ENCODE peak calls at places on chromosome 19, in eight cellular contexts. I is heart right ventricle; Y is K562; L is Panc1; C is left lung; O is left lobe of liver; R is activated CD8-positive, alpha-beta memory T cell treated with anti-CD3 and anti-CD28 coated beads, Interleukin-2, amount 10 ng/mL, durations not matched to agents 7 days and 5 days; A is pancreas. U is an unnamed sample.

GRCh38 chr19:10219678-10220077 is 11.5 kb downstream of the S1PR2 start:
- ATAC-seq in I (no peak), Y (peak), L (peak), C (peak), O (peak), R (peak), A (no peak), U (peak)

GRCh38 chr19:57192993-57193392 is 1.7 kb downstream of the ZNF264 start:
- ATAC-seq in I (no peak), Y (no peak), L (no peak), C (no peak), O (no peak), R (no peak), A (no peak), U (no peak)

GRCh38 chr19:45564131-45564780 is 20.3 kb downstream of the OPA3 start:
- ATAC-seq in I (no peak), Y (no peak), L (no peak), C (no peak), O (no peak), R (no peak), A (no peak), U (no peak)

GRCh38 chr19:13763300-13763699 is 1.0 kb upstream of the MRI1 start:
- ATAC-seq in I (no peak), Y (no peak), L (no peak), C (no peak), O (no peak), R (no peak), A (no peak), U (no peak)

GRCh38 chr19:30163663-30164062 is 208.5 kb upstream of the ZNF536 start:
- ATAC-seq in I (peak), Y (no peak), L (no peak), C (no peak), O (no peak), R (no peak), A (no peak), U (no peak)

GRCh38 chr19:40461669-40462221 is 3.8 kb downstream of the BLVRB start:
- ATAC-seq in I (no peak), Y (no peak), L (no peak), C (no peak), O (peak), R (no peak), A (no peak), U (no peak)

GRCh38 chr19:44107751-44108150 is 5.4 kb upstream of the ZNF225 start:
- ATAC-seq in I (no peak), Y (no peak), L (no peak), C (no peak), O (no peak), R (no peak), A (no peak), U (no peak)

GRCh38 chr19:57829316-57829715 is 783 bp upstream of the ZNF587B start:
- ATAC-seq in I (no peak), Y (no peak), L (no peak), C (no peak), O (no peak), R (no peak), A (no peak), U (no peak)

GRCh38 chr19:42573642-42574041 is 21.1 kb downstream of the CEACAM8 start:
- ATAC-seq in I (no peak), Y (no peak), L (no peak), C (no peak), O (no peak), R (no peak), A (no peak), U (no peak)

GRCh38 chr19:440391-441212 is 20.2 kb downstream of the SHC2 start:
- ATAC-seq in I (no peak), Y (no peak), L (no peak), C (no peak), O (no peak), R (no peak), A (no peak), U (no peak)

GRCh38 chr19:2249880-2250764 is 999 bp downstream of the AMH start:
- ATAC-seq in I (no peak), Y (peak), L (peak), C (no peak), O (peak), R (peak), A (no peak), U (peak)

GRCh38 chr19:6392219-6393073 is 518 bp downstream of the GTF2F1 start:
- ATAC-seq in I (no peak), Y (peak), L (no peak), C (no peak), O (no peak), R (peak), A (no peak), U (peak)

GRCh38 chr19:55373993-55374757 is 2.5 kb upstream of the TMEM190 start:
- ATAC-seq in I (no peak), Y (peak), L (peak), C (no peak), O (no peak), R (no peak), A (peak), U (no peak)

GRCh38 chr19:868458-869244 is 9.2 kb downstream of the CFD start:
- ATAC-seq in I (peak), Y (no peak), L (no peak), C (no peak), O (no peak), R (no peak), A (no peak), U (no peak)

GRCh38 chr19:4504874-4505569 is 13.3 kb downstream of the PLIN4 start:
- ATAC-seq in I (peak), Y (no peak), L (no peak), C (no peak), O (peak), R (no peak), A (no peak), U (no peak)

GRCh38 chr19:34999498-35000337 is at the start of gene GRAMD1A:
- ATAC-seq in I (peak), Y (peak), L (peak), C (peak), O (peak), R (peak), A (peak), U (peak)

GRCh38 chr19:42184401-42184861 is 33.0 kb downstream of the DEDD2 start:
- ATAC-seq in I (peak), Y (peak), L (peak), C (peak), O (peak), R (peak), A (peak), U (peak)

GRCh38 chr19:36082916-36083315 is 28.0 kb upstream of the OVOL3 start:
- ATAC-seq in I (no peak), Y (no peak), L (no peak), C (no peak), O (no peak), R (no peak), A (no peak), U (no peak)

GRCh38 chr19:33373701-33374405 is at the start of gene CEBPG:
- ATAC-seq in I (peak), Y (peak), L (peak), C (peak), O (peak), R (peak), A (peak), U (peak)

GRCh38 chr19:38714354-38714778 is 29.9 kb downstream of the CAPN12 start:
- ATAC-seq in I (peak), Y (no peak), L (no peak), C (no peak), O (peak), R (no peak), A (peak), U (no peak)

GRCh38 chr19:39935262-39935661 is 828 bp upstream of the FCGBP start:
- ATAC-seq in I (no peak), Y (no peak), L (peak), C (no peak), O (no peak), R (no peak), A (no peak), U (peak)

GRCh38 chr19:53157601-53158000 is 1.3 kb downstream of the ZNF347 start:
- ATAC-seq in I (no peak), Y (peak), L (peak), C (no peak), O (no peak), R (no peak), A (peak), U (no peak)

GRCh38 chr19:8485561-8486371 is 16.7 kb downstream of the PRAM1 start:
- ATAC-seq in I (no peak), Y (no peak), L (no peak), C (no peak), O (no peak), R (no peak), A (no peak), U (no peak)

GRCh38 chr19:53876651-53877224 is 5.3 kb upstream of the PRKCG start:
- ATAC-seq in I (no peak), Y (no peak), L (peak), C (no peak), O (no peak), R (no peak), A (no peak), U (no peak)

GRCh38 chr19:54312436-54313362 is at the start of gene LILRA5:
- ATAC-seq in I (peak), Y (no peak), L (peak), C (peak), O (peak), R (no peak), A (no peak), U (peak)

GRCh38 chr19:34145741-34146202 is 26.5 kb upstream of the LSM14A start:
- ATAC-seq in I (peak), Y (peak), L (peak), C (peak), O (peak), R (peak), A (peak), U (peak)

GRCh38 chr19:8335343-8336071 is 7.6 kb downstream of the KANK3 start:
- ATAC-seq in I (peak), Y (peak), L (peak), C (peak), O (no peak), R (peak), A (no peak), U (peak)

GRCh38 chr19:686589-687297 is 8.5 kb downstream of the PRSS57 start:
- ATAC-seq in I (no peak), Y (no peak), L (no peak), C (no peak), O (no peak), R (no peak), A (no peak), U (no peak)

GRCh38 chr19:38434549-38435051 is 1.1 kb downstream of the RYR1 start:
- ATAC-seq in I (peak), Y (peak), L (no peak), C (no peak), O (peak), R (no peak), A (no peak), U (no peak)

GRCh38 chr19:9075064-9075964 is 11.5 kb upstream of the OR1M1 start:
- ATAC-seq in I (peak), Y (peak), L (peak), C (peak), O (peak), R (no peak), A (peak), U (peak)

GRCh38 chr19:51407631-51408131 is 9.8 kb downstream of the SIGLEC10 start:
- ATAC-seq in I (peak), Y (peak), L (peak), C (peak), O (peak), R (peak), A (no peak), U (peak)